ENCODE peak calls at places on chromosomes 6 and 20, in seven cellular contexts. One of them, this sample, is unnamed.
A peak's percentile ranks its signal among the peaks of the same experiment; 100 is the strongest.

GRCh38 chr20:13061381-13061780 is 52.6 kb downstream of the SPTLC3 start:
- DNase-seq in PC-9: peak; percentile 23
- DNase-seq in mammary epithelial cell: peak; percentile 93
- DNase-seq in colonic mucosa: no peak
- DNase-seq in right cardiac atrium: no peak
- DNase-seq in endodermal cell: no peak
- DNase-seq in HCT116: no peak
- DNase-seq in this sample: no peak

GRCh38 chr6:113979930-113980329 is 9.0 kb upstream of the HDAC2 start:
- DNase-seq in PC-9: no peak
- DNase-seq in mammary epithelial cell: no peak
- DNase-seq in colonic mucosa: no peak
- DNase-seq in right cardiac atrium: no peak
- DNase-seq in endodermal cell: no peak
- DNase-seq in HCT116: no peak
- DNase-seq in this sample: no peak

GRCh38 chr6:163324928-163325784 is 89.4 kb upstream of the QKI start:
- DNase-seq in PC-9: peak; percentile 3
- DNase-seq in mammary epithelial cell: no peak
- DNase-seq in colonic mucosa: no peak
- DNase-seq in right cardiac atrium: peak; percentile 62
- DNase-seq in endodermal cell: no peak
- DNase-seq in HCT116: no peak
- DNase-seq in this sample: no peak

GRCh38 chr6:64505312-64505711 is 869.7 kb downstream of the PHF3 start:
- DNase-seq in PC-9: no peak
- DNase-seq in mammary epithelial cell: no peak
- DNase-seq in colonic mucosa: peak; percentile 23
- DNase-seq in right cardiac atrium: no peak
- DNase-seq in endodermal cell: peak; percentile 88
- DNase-seq in HCT116: no peak
- DNase-seq in this sample: peak; percentile 8

GRCh38 chr20:51532577-51533191 is 9.8 kb downstream of the NFATC2 start:
- DNase-seq in PC-9: peak; percentile 63
- DNase-seq in mammary epithelial cell: no peak
- DNase-seq in colonic mucosa: no peak
- DNase-seq in right cardiac atrium: peak; percentile 64
- DNase-seq in endodermal cell: no peak
- DNase-seq in HCT116: no peak
- DNase-seq in this sample: no peak

GRCh38 chr20:51695574-51696303 is 72.5 kb downstream of the ATP9A start:
- DNase-seq in PC-9: peak; percentile 29
- DNase-seq in mammary epithelial cell: peak; percentile 58
- DNase-seq in colonic mucosa: no peak
- DNase-seq in right cardiac atrium: no peak
- DNase-seq in endodermal cell: no peak
- DNase-seq in HCT116: no peak
- DNase-seq in this sample: peak; percentile 52

GRCh38 chr20:34066476-34067090 is 45.5 kb downstream of the EIF2S2 start:
- DNase-seq in PC-9: no peak
- DNase-seq in mammary epithelial cell: peak; percentile 47
- DNase-seq in colonic mucosa: no peak
- DNase-seq in right cardiac atrium: no peak
- DNase-seq in endodermal cell: no peak
- DNase-seq in HCT116: no peak
- DNase-seq in this sample: peak; percentile 63

GRCh38 chr20:32031007-32031958 is 20.8 kb upstream of the HCK start:
- DNase-seq in PC-9: peak; percentile 75
- DNase-seq in mammary epithelial cell: peak; percentile 66
- DNase-seq in colonic mucosa: peak; percentile 75
- DNase-seq in right cardiac atrium: peak; percentile 87
- DNase-seq in endodermal cell: peak; percentile 98
- DNase-seq in HCT116: peak; percentile 84
- DNase-seq in this sample: peak; percentile 83

GRCh38 chr20:57881466-57882405 is 171.9 kb upstream of the PMEPA1 start:
- DNase-seq in PC-9: no peak
- DNase-seq in mammary epithelial cell: no peak
- DNase-seq in colonic mucosa: peak; percentile 12
- DNase-seq in right cardiac atrium: no peak
- DNase-seq in endodermal cell: no peak
- DNase-seq in HCT116: no peak
- DNase-seq in this sample: no peak
- H3K4me3 ChIP-seq in PC-9: no peak overlapping the region
- H3K4me3 ChIP-seq in mammary epithelial cell: no peak overlapping the region
- H3K4me3 ChIP-seq in colonic mucosa: no peak overlapping the region
- H3K4me3 ChIP-seq in right cardiac atrium: no peak overlapping the region
- H3K4me3 ChIP-seq in endodermal cell: no peak overlapping the region
- H3K4me3 ChIP-seq in HCT116: no peak overlapping the region
- H3K4me3 ChIP-seq in this sample: no peak overlapping the region

GRCh38 chr6:4259391-4259790 is 124.0 kb upstream of the ECI2 start:
- DNase-seq in PC-9: no peak
- DNase-seq in mammary epithelial cell: peak; percentile 34
- DNase-seq in colonic mucosa: no peak
- DNase-seq in right cardiac atrium: no peak
- DNase-seq in endodermal cell: no peak
- DNase-seq in HCT116: no peak
- DNase-seq in this sample: no peak

GRCh38 chr6:4250645-4251044 is 115.3 kb upstream of the ECI2 start:
- DNase-seq in PC-9: no peak
- DNase-seq in mammary epithelial cell: no peak
- DNase-seq in colonic mucosa: no peak
- DNase-seq in right cardiac atrium: no peak
- DNase-seq in endodermal cell: no peak
- DNase-seq in HCT116: no peak
- DNase-seq in this sample: no peak

GRCh38 chr6:4256969-4257368 is 121.6 kb upstream of the ECI2 start:
- DNase-seq in PC-9: peak; percentile 31
- DNase-seq in mammary epithelial cell: no peak
- DNase-seq in colonic mucosa: no peak
- DNase-seq in right cardiac atrium: no peak
- DNase-seq in endodermal cell: no peak
- DNase-seq in HCT116: no peak
- DNase-seq in this sample: peak; percentile 39

GRCh38 chr6:4258733-4259132 is 123.4 kb upstream of the ECI2 start:
- DNase-seq in PC-9: no peak
- DNase-seq in mammary epithelial cell: no peak
- DNase-seq in colonic mucosa: no peak
- DNase-seq in right cardiac atrium: no peak
- DNase-seq in endodermal cell: no peak
- DNase-seq in HCT116: no peak
- DNase-seq in this sample: no peak

DNA sequence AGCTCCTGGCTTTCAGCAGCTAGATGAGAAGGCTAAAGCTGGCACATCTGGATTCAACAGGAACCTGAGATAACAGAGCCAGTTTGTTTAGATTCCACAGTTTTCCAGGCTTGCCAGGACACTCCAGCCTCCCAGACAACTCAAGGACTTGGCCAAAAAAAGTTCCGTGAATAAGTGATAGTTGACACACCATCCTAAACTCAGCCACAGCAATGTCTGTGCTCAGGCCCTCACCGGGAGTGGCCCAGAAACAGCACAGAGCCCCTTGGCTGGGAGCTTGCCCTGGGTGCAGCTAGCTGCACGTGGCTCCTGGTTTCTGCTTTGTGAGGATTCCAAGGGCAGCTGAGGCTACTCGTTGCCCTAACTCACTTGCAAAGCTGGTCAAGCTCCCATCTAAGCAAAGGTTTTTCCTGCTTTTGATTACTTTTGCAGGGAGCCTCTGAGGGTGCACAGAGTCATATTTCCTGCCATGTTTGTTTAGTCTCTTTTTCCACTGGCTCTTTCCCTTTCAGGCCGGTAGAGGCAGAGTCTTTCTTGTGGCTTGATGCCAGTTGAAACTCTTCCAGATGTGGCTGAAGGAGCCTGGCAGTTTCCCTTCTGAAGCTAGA is 118.3 kb upstream of the ECI2 start:
- DNase-seq in PC-9: peak; percentile 47
- DNase-seq in mammary epithelial cell: peak; percentile 39
- DNase-seq in colonic mucosa: peak; percentile 39
- DNase-seq in right cardiac atrium: peak; percentile 22
- DNase-seq in endodermal cell: no peak
- DNase-seq in HCT116: peak; percentile 10
- DNase-seq in this sample: peak; percentile 77
- H3K4me3 ChIP-seq in PC-9: no peak overlapping the region
- H3K4me3 ChIP-seq in mammary epithelial cell: no peak overlapping the region
- H3K4me3 ChIP-seq in colonic mucosa: no peak overlapping the region
- H3K4me3 ChIP-seq in right cardiac atrium: no peak overlapping the region
- H3K4me3 ChIP-seq in endodermal cell: no peak overlapping the region
- H3K4me3 ChIP-seq in HCT116: no peak overlapping the region
- H3K4me3 ChIP-seq in this sample: no peak overlapping the region

GRCh38 chr20:38094373-38094775 is 60.8 kb downstream of the RPRD1B start:
- DNase-seq in PC-9: no peak
- DNase-seq in mammary epithelial cell: peak; percentile 59
- DNase-seq in colonic mucosa: no peak
- DNase-seq in right cardiac atrium: peak; percentile 59
- DNase-seq in endodermal cell: no peak
- DNase-seq in HCT116: no peak
- DNase-seq in this sample: peak; percentile 76
- H3K4me3 ChIP-seq in PC-9: no peak overlapping the region
- H3K4me3 ChIP-seq in mammary epithelial cell: no peak overlapping the region
- H3K4me3 ChIP-seq in colonic mucosa: no peak overlapping the region
- H3K4me3 ChIP-seq in right cardiac atrium: no peak overlapping the region
- H3K4me3 ChIP-seq in endodermal cell: no peak overlapping the region
- H3K4me3 ChIP-seq in HCT116: no peak overlapping the region
- H3K4me3 ChIP-seq in this sample: no peak overlapping the region

GRCh38 chr20:9072741-9073310 is 3.9 kb downstream of the PLCB4 start:
- DNase-seq in PC-9: no peak
- DNase-seq in mammary epithelial cell: no peak
- DNase-seq in colonic mucosa: no peak
- DNase-seq in right cardiac atrium: no peak
- DNase-seq in endodermal cell: no peak
- DNase-seq in HCT116: no peak
- DNase-seq in this sample: no peak
- H3K4me3 ChIP-seq in PC-9: no peak overlapping the region
- H3K4me3 ChIP-seq in mammary epithelial cell: no peak overlapping the region
- H3K4me3 ChIP-seq in colonic mucosa: no peak overlapping the region
- H3K4me3 ChIP-seq in right cardiac atrium: no peak overlapping the region
- H3K4me3 ChIP-seq in endodermal cell: peak overlapping the region; percentile 54
- H3K4me3 ChIP-seq in HCT116: no peak overlapping the region
- H3K4me3 ChIP-seq in this sample: no peak overlapping the region

DNA sequence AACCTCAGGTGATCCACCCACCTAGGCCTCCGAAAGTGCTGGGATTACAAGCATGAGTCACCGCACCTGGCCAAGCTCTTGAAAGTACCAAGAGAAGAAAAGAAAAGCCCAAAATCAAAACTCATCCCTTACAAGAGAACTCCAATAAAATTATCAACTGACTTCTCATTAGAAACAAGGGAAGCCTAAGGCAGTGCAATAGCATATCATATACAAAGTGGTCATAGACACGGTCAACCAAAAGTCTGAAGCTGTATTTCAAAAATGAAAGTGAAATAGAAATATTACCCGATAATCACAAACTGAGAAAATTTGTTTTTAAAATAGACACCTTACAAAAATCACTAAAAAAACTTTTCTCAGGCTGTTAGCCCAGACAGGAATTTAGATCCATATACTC is 1321.1 kb upstream of the GJE1 start:
- DNase-seq in PC-9: no peak
- DNase-seq in mammary epithelial cell: no peak
- DNase-seq in colonic mucosa: no peak
- DNase-seq in right cardiac atrium: no peak
- DNase-seq in endodermal cell: no peak
- DNase-seq in HCT116: no peak
- DNase-seq in this sample: no peak
- H3K4me3 ChIP-seq in PC-9: no peak overlapping the region
- H3K4me3 ChIP-seq in mammary epithelial cell: no peak overlapping the region
- H3K4me3 ChIP-seq in colonic mucosa: no peak overlapping the region
- H3K4me3 ChIP-seq in right cardiac atrium: no peak overlapping the region
- H3K4me3 ChIP-seq in endodermal cell: no peak overlapping the region
- H3K4me3 ChIP-seq in HCT116: no peak overlapping the region
- H3K4me3 ChIP-seq in this sample: no peak overlapping the region

This sample was measured in cardiac fibroblast.